ENCODE peak calls at places on chromosomes 5 and 9, in five cellular contexts. A is heart left ventricle, Y is transverse colon, X is HFF-Myc, M is NB4. V is an unnamed sample.
A peak's percentile ranks its signal among the peaks of the same experiment; 100 is the strongest.

GRCh38 chr9:17776735-17777134 is 197.9 kb downstream of the SH3GL2 start:
- DNase-seq in A (peak; percentile 72), Y (no peak), X (no peak), M (no peak), V (no peak)

GRCh38 chr9:5557606-5558587 is 47.6 kb downstream of the PDCD1LG2 start:
- DNase-seq in A (peak; percentile 30), Y (peak; percentile 11), X (no peak), M (peak; percentile 83), V (no peak)

GRCh38 chr9:16509946-16510504 is 360.4 kb downstream of the BNC2 start:
- DNase-seq in A (no peak), Y (no peak), X (no peak), M (peak; percentile 79), V (no peak)

GRCh38 chr5:136886623-136887022 is 521.3 kb upstream of the TRPC7 start:
- DNase-seq in A (no peak), Y (no peak), X (no peak), M (no peak), V (no peak)

GRCh38 chr5:142012186-142012785 is 541 bp downstream of the GNPDA1 start:
- DNase-seq in A (peak; percentile 42), Y (peak; percentile 67), X (no peak), M (peak; percentile 28), V (no peak)

GRCh38 chr5:40497573-40497972 is 182.1 kb upstream of the PTGER4 start:
- DNase-seq in A (no peak), Y (no peak), X (no peak), M (no peak), V (peak; percentile 28)

GRCh38 chr5:2894347-2895135 is 143.1 kb upstream of the IRX2 start:
- DNase-seq in A (no peak), Y (no peak), X (no peak), M (no peak), V (no peak)

GRCh38 chr9:72978724-72979123 is 25.9 kb upstream of the ALDH1A1 start:
- DNase-seq in A (no peak), Y (no peak), X (no peak), M (no peak), V (no peak)

GRCh38 chr9:93950619-93951601 is 4.2 kb downstream of the BARX1 start:
- DNase-seq in A (no peak), Y (peak; percentile 36), X (no peak), M (peak; percentile 83), V (no peak)

GRCh38 chr5:65100846-65101678 is 332.3 kb downstream of the CWC27 start:
- DNase-seq in A (peak; percentile 66), Y (peak; percentile 65), X (peak; percentile 58), M (peak; percentile 48), V (no peak)

GRCh38 chr9:124281934-124282351 is 24.2 kb downstream of the NEK6 start:
- DNase-seq in A (no peak), Y (peak; percentile 63), X (no peak), M (no peak), V (no peak)

GRCh38 chr9:136061405-136061804 is 33.7 kb downstream of the NACC2 start:
- DNase-seq in A (no peak), Y (no peak), X (no peak), M (no peak), V (no peak)

GRCh38 chr9:136060671-136061371 is 34.3 kb downstream of the NACC2 start:
- DNase-seq in A (no peak), Y (no peak), X (no peak), M (no peak), V (no peak)

GRCh38 chr9:136058801-136059302 is 36.2 kb downstream of the NACC2 start:
- DNase-seq in A (no peak), Y (no peak), X (no peak), M (no peak), V (no peak)

GRCh38 chr9:136059321-136059791 is 35.7 kb downstream of the NACC2 start:
- DNase-seq in A (no peak), Y (no peak), X (no peak), M (no peak), V (no peak)

GRCh38 chr9:136059851-136060670 is 35.0 kb downstream of the NACC2 start:
- DNase-seq in A (no peak), Y (no peak), X (peak; percentile 17), M (no peak), V (peak; percentile 80)
- H3K4me3 ChIP-seq in A (no peak overlapping the region), Y (no peak overlapping the region), X (no peak overlapping the region), M (no peak overlapping the region), V (no peak overlapping the region)

DNA sequence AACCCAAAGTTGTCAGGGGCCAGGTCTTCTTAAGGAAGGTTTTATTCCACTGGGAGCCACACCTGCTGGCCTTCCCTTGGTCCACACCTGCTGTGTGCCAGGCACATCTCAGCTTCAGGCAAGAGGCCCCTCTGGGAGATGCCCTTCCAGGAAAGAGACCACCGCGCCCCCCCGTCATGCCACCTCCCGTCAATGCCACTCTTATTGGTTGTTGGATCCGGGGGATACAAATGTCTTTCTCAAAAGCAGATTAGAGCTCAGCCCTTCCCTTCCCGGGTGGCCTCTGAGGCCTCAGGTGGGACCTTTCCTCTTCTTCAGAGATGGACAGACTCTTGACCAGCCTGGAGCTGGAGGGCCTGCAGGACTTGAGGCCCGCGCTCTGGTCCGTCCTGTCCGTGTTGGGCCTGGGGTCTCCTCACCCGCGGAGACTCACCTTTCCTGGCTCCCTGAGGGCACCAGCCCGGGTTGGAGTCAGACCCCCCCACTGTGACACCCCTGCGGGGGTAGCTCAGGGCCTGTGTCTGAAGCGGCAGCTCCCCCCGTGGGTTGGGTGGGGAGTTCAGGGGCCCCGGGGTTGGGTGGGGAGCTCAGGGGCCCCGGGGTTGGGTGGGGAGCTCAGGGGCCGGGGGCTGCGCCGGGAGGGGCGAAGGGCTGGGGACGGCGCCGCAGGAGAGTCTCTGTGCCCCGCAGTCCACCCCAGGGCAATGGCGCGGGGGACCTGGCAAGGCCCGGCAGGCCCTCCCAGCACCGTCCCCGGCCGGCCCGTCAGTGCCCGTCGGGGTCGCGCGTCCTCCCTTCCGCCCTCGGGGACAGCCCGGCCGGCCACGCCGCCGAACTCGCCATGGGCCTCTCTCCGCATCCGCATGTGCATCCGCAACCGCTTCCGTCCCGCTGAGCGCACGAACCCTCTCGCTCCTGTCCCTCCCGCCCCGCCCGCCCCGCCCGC is 3.7 kb upstream of the SLC9A3 start:
- DNase-seq in A (peak; percentile 12), Y (no peak), X (no peak), M (peak; percentile 62), V (no peak)
- H3K4me3 ChIP-seq in A (no peak overlapping the region), Y (peak overlapping the region; percentile 12), X (no peak overlapping the region), M (no peak overlapping the region), V (no peak overlapping the region)

DNA sequence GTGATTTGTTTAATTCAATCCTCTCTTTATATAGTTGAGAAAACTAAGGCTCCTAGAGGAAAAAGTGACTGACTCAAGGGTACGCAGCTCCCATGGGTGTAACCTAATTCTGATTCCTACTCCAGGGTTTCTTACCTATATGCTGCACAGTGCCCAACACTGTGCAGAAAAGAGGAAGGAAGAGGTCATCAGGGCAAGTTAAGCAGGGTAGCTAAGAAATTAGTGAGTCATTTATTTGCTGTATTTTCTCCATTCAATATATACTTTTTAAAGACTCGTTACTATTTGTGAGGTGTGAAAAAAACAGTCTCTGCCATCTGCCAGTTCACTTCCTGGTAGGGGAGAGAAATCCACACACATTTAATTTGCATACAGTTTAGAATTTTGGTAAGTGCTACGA is 60.1 kb upstream of the TLR4 start:
- DNase-seq in A (no peak), Y (no peak), X (no peak), M (peak; percentile 41), V (no peak)
- H3K4me3 ChIP-seq in A (no peak overlapping the region), Y (no peak overlapping the region), X (no peak overlapping the region), M (peak overlapping the region; percentile 35), V (no peak overlapping the region)

DNA sequence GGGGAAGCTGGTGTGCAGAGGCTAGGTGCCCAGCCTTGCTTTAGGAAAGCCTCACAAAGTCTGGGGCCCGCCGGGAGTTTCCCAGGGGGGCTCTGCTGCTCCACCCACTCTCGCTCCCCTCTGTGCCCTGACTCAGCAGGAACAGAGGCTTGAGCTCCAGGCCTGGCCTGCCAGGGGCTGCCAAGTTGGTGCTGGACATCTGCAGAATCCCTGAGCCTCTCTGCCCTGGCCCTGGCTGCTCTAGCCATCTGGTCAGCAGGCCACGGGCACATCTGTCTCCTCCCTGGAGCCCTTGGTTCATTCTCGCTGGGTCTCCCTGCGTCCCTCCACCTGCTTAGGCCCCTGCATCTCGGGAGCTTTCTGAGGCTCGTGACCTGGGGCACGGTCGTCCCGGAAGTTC is 626 bp upstream of the ADAMTSL2 start:
- DNase-seq in A (no peak), Y (no peak), X (no peak), M (no peak), V (no peak)
- H3K4me3 ChIP-seq in A (peak overlapping the region; percentile 56), Y (peak overlapping the region; percentile 36), X (no peak overlapping the region), M (no peak overlapping the region), V (no peak overlapping the region)

V was measured in AG04449.